ENCODE peak calls at places on chromosomes 16 and 17, in five cellular contexts. One of them, this sample, is unnamed.

GRCh38 chr17:75501378-75502071 is 13.8 kb downstream of the CASKIN2 start:
- DNase-seq in HuH-7: no peak
- DNase-seq in transverse colon: no peak
- DNase-seq in NCI-H1436: no peak
- DNase-seq in iris pigment epithelial cell: no peak
- DNase-seq in this sample: no peak

GRCh38 chr17:3657874-3658783 is 10.2 kb downstream of the TAX1BP3 start:
- DNase-seq in HuH-7: no peak
- DNase-seq in transverse colon: no peak
- DNase-seq in NCI-H1436: no peak
- DNase-seq in iris pigment epithelial cell: no peak
- DNase-seq in this sample: no peak

GRCh38 chr16:47067203-47067602 is 76.5 kb downstream of the NETO2 start:
- DNase-seq in HuH-7: no peak
- DNase-seq in transverse colon: no peak
- DNase-seq in NCI-H1436: no peak
- DNase-seq in iris pigment epithelial cell: no peak
- DNase-seq in this sample: no peak

GRCh38 chr17:42342242-42343008 is 45.8 kb downstream of the STAT3 start:
- DNase-seq in HuH-7: no peak
- DNase-seq in transverse colon: no peak
- DNase-seq in NCI-H1436: no peak
- DNase-seq in iris pigment epithelial cell: peak
- DNase-seq in this sample: no peak

GRCh38 chr16:31354394-31355291 is at the start of gene ITGAX:
- DNase-seq in HuH-7: no peak
- DNase-seq in transverse colon: peak
- DNase-seq in NCI-H1436: no peak
- DNase-seq in iris pigment epithelial cell: peak
- DNase-seq in this sample: peak

GRCh38 chr16:89723279-89724250 is 2.2 kb downstream of the ZNF276 start:
- DNase-seq in HuH-7: no peak
- DNase-seq in transverse colon: peak
- DNase-seq in NCI-H1436: no peak
- DNase-seq in iris pigment epithelial cell: peak
- DNase-seq in this sample: no peak

GRCh38 chr16:23640669-23640958 is 496 bp downstream of the PALB2 start:
- DNase-seq in HuH-7: peak
- DNase-seq in transverse colon: no peak
- DNase-seq in NCI-H1436: no peak
- DNase-seq in iris pigment epithelial cell: peak
- DNase-seq in this sample: no peak

GRCh38 chr17:9110501-9110900 is 89.2 kb downstream of the NTN1 start:
- DNase-seq in HuH-7: no peak
- DNase-seq in transverse colon: no peak
- DNase-seq in NCI-H1436: no peak
- DNase-seq in iris pigment epithelial cell: no peak
- DNase-seq in this sample: no peak

GRCh38 chr17:55677449-55677848 is 45.2 kb downstream of the TMEM100 start:
- DNase-seq in HuH-7: no peak
- DNase-seq in transverse colon: no peak
- DNase-seq in NCI-H1436: no peak
- DNase-seq in iris pigment epithelial cell: no peak
- DNase-seq in this sample: no peak

GRCh38 chr17:7019839-7020519 is 2.9 kb upstream of the BCL6B start:
- DNase-seq in HuH-7: peak
- DNase-seq in transverse colon: peak
- DNase-seq in NCI-H1436: peak
- DNase-seq in iris pigment epithelial cell: no peak
- DNase-seq in this sample: peak

GRCh38 chr17:2060681-2061440 is 6.0 kb downstream of the HIC1 start:
- DNase-seq in HuH-7: no peak
- DNase-seq in transverse colon: no peak
- DNase-seq in NCI-H1436: no peak
- DNase-seq in iris pigment epithelial cell: peak
- DNase-seq in this sample: no peak

GRCh38 chr16:74448990-74449389 is 27.7 kb upstream of the CLEC18B start:
- DNase-seq in HuH-7: no peak
- DNase-seq in transverse colon: peak
- DNase-seq in NCI-H1436: no peak
- DNase-seq in iris pigment epithelial cell: peak
- DNase-seq in this sample: peak

GRCh38 chr17:50114849-50115357 is 15.1 kb downstream of the SAMD14 start:
- DNase-seq in HuH-7: peak
- DNase-seq in transverse colon: peak
- DNase-seq in NCI-H1436: peak
- DNase-seq in iris pigment epithelial cell: peak
- DNase-seq in this sample: peak

GRCh38 chr17:29059281-29059680 is 16.3 kb downstream of the PIPOX start:
- DNase-seq in HuH-7: no peak
- DNase-seq in transverse colon: no peak
- DNase-seq in NCI-H1436: no peak
- DNase-seq in iris pigment epithelial cell: peak
- DNase-seq in this sample: peak

GRCh38 chr17:77323413-77324171 is 182.8 kb downstream of the SEC14L1 start:
- DNase-seq in HuH-7: no peak
- DNase-seq in transverse colon: peak
- DNase-seq in NCI-H1436: no peak
- DNase-seq in iris pigment epithelial cell: peak
- DNase-seq in this sample: peak

GRCh38 chr17:30981531-30982519 is 11.0 kb downstream of the RNF135 start:
- DNase-seq in HuH-7: no peak
- DNase-seq in transverse colon: no peak
- DNase-seq in NCI-H1436: no peak
- DNase-seq in iris pigment epithelial cell: no peak
- DNase-seq in this sample: no peak

GRCh38 chr17:80760501-80760900 is 215.9 kb downstream of the RPTOR start:
- DNase-seq in HuH-7: no peak
- DNase-seq in transverse colon: peak
- DNase-seq in NCI-H1436: peak
- DNase-seq in iris pigment epithelial cell: no peak
- DNase-seq in this sample: no peak

GRCh38 chr16:86751081-86752030 is 173.0 kb downstream of the FOXL1 start:
- DNase-seq in HuH-7: no peak
- DNase-seq in transverse colon: no peak
- DNase-seq in NCI-H1436: no peak
- DNase-seq in iris pigment epithelial cell: peak
- DNase-seq in this sample: no peak

GRCh38 chr16:89134269-89134668 is 37.3 kb upstream of the CDH15 start:
- DNase-seq in HuH-7: no peak
- DNase-seq in transverse colon: no peak
- DNase-seq in NCI-H1436: no peak
- DNase-seq in iris pigment epithelial cell: no peak
- DNase-seq in this sample: no peak

GRCh38 chr17:19664136-19664820 is 15.7 kb downstream of the ALDH3A2 start:
- DNase-seq in HuH-7: no peak
- DNase-seq in transverse colon: no peak
- DNase-seq in NCI-H1436: no peak
- DNase-seq in iris pigment epithelial cell: no peak
- DNase-seq in this sample: no peak

GRCh38 chr17:79785017-79785899 is 7.3 kb downstream of the CBX2 start:
- DNase-seq in HuH-7: no peak
- DNase-seq in transverse colon: no peak
- DNase-seq in NCI-H1436: no peak
- DNase-seq in iris pigment epithelial cell: no peak
- DNase-seq in this sample: no peak

GRCh38 chr17:17203173-17203730 is 2.9 kb downstream of the PLD6 start:
- DNase-seq in HuH-7: no peak
- DNase-seq in transverse colon: no peak
- DNase-seq in NCI-H1436: no peak
- DNase-seq in iris pigment epithelial cell: no peak
- DNase-seq in this sample: no peak

GRCh38 chr17:35786941-35787432 is 8.5 kb downstream of the MMP28 start:
- DNase-seq in HuH-7: no peak
- DNase-seq in transverse colon: peak
- DNase-seq in NCI-H1436: no peak
- DNase-seq in iris pigment epithelial cell: peak
- DNase-seq in this sample: peak

GRCh38 chr16:86835981-86836380 is 257.6 kb downstream of the FOXL1 start:
- DNase-seq in HuH-7: no peak
- DNase-seq in transverse colon: no peak
- DNase-seq in NCI-H1436: no peak
- DNase-seq in iris pigment epithelial cell: no peak
- DNase-seq in this sample: no peak

GRCh38 chr17:66885417-66885816 is 50.5 kb downstream of the CACNG5 start:
- DNase-seq in HuH-7: no peak
- DNase-seq in transverse colon: no peak
- DNase-seq in NCI-H1436: no peak
- DNase-seq in iris pigment epithelial cell: no peak
- DNase-seq in this sample: no peak

GRCh38 chr17:44200478-44201155 is 933 bp upstream of the ATXN7L3 start:
- DNase-seq in HuH-7: peak
- DNase-seq in transverse colon: peak
- DNase-seq in NCI-H1436: peak
- DNase-seq in iris pigment epithelial cell: no peak
- DNase-seq in this sample: no peak

GRCh38 chr16:58047557-58048348 is 22.2 kb downstream of the MMP15 start:
- DNase-seq in HuH-7: no peak
- DNase-seq in transverse colon: no peak
- DNase-seq in NCI-H1436: no peak
- DNase-seq in iris pigment epithelial cell: no peak
- DNase-seq in this sample: no peak

GRCh38 chr16:67456383-67457140 is 24.4 kb downstream of the ATP6V0D1 start:
- DNase-seq in HuH-7: no peak
- DNase-seq in transverse colon: peak
- DNase-seq in NCI-H1436: no peak
- DNase-seq in iris pigment epithelial cell: peak
- DNase-seq in this sample: peak

GRCh38 chr17:56125830-56126819 is 27.1 kb upstream of the ANKFN1 start:
- DNase-seq in HuH-7: no peak
- DNase-seq in transverse colon: no peak
- DNase-seq in NCI-H1436: no peak
- DNase-seq in iris pigment epithelial cell: peak
- DNase-seq in this sample: no peak

GRCh38 chr16:66705790-66706505 is 9.4 kb upstream of the CMTM4 start:
- DNase-seq in HuH-7: no peak
- DNase-seq in transverse colon: peak
- DNase-seq in NCI-H1436: no peak
- DNase-seq in iris pigment epithelial cell: no peak
- DNase-seq in this sample: no peak

GRCh38 chr16:75537795-75538194 is 1.9 kb upstream of the CHST5 start:
- DNase-seq in HuH-7: no peak
- DNase-seq in transverse colon: no peak
- DNase-seq in NCI-H1436: no peak
- DNase-seq in iris pigment epithelial cell: no peak
- DNase-seq in this sample: no peak

GRCh38 chr16:68936729-68937631 is 93.6 kb downstream of the TANGO6 start:
- DNase-seq in HuH-7: no peak
- DNase-seq in transverse colon: no peak
- DNase-seq in NCI-H1436: no peak
- DNase-seq in iris pigment epithelial cell: peak
- DNase-seq in this sample: no peak